ENCODE peak calls at places on chromosomes 7 and 10, in six cellular contexts. One of them, this sample, is unnamed.

GRCh38 chr10:22554481-22555182 is 159.7 kb downstream of the PIP4K2A start:
- DNase-seq in GM23248: peak; percentile 81
- DNase-seq in psoas muscle: peak; percentile 59
- DNase-seq in heart left ventricle: peak; percentile 63
- DNase-seq in tibial artery: peak; percentile 60
- DNase-seq in left ventricle myocardium inferior: peak; percentile 77
- DNase-seq in this sample: peak; percentile 58

GRCh38 chr10:3972460-3973366 is 187.7 kb upstream of the KLF6 start:
- DNase-seq in GM23248: peak; percentile 21
- DNase-seq in psoas muscle: no peak
- DNase-seq in heart left ventricle: no peak
- DNase-seq in tibial artery: no peak
- DNase-seq in left ventricle myocardium inferior: no peak
- DNase-seq in this sample: no peak

GRCh38 chr10:12337973-12338372 is 11.4 kb upstream of the CAMK1D start:
- DNase-seq in GM23248: no peak
- DNase-seq in psoas muscle: no peak
- DNase-seq in heart left ventricle: no peak
- DNase-seq in tibial artery: no peak
- DNase-seq in left ventricle myocardium inferior: no peak
- DNase-seq in this sample: no peak

GRCh38 chr10:89373916-89374711 is 3.7 kb upstream of the IFIT1B start:
- DNase-seq in GM23248: peak; percentile 95
- DNase-seq in psoas muscle: peak; percentile 75
- DNase-seq in heart left ventricle: peak; percentile 87
- DNase-seq in tibial artery: peak; percentile 96
- DNase-seq in left ventricle myocardium inferior: peak; percentile 69
- DNase-seq in this sample: no peak

GRCh38 chr7:146554568-146554967 is 438.0 kb downstream of the CNTNAP2 start:
- DNase-seq in GM23248: no peak
- DNase-seq in psoas muscle: no peak
- DNase-seq in heart left ventricle: no peak
- DNase-seq in tibial artery: no peak
- DNase-seq in left ventricle myocardium inferior: no peak
- DNase-seq in this sample: no peak

GRCh38 chr7:52271663-52272062 is 763.8 kb upstream of the POM121L12 start:
- DNase-seq in GM23248: no peak
- DNase-seq in psoas muscle: no peak
- DNase-seq in heart left ventricle: no peak
- DNase-seq in tibial artery: no peak
- DNase-seq in left ventricle myocardium inferior: no peak
- DNase-seq in this sample: no peak

GRCh38 chr10:105594301-105594700 is 953.2 kb downstream of the SORCS3 start:
- DNase-seq in GM23248: no peak
- DNase-seq in psoas muscle: no peak
- DNase-seq in heart left ventricle: no peak
- DNase-seq in tibial artery: no peak
- DNase-seq in left ventricle myocardium inferior: no peak
- DNase-seq in this sample: no peak

GRCh38 chr10:119849031-119849789 is 23.4 kb downstream of the MCMBP start:
- DNase-seq in GM23248: peak; percentile 39
- DNase-seq in psoas muscle: no peak
- DNase-seq in heart left ventricle: no peak
- DNase-seq in tibial artery: no peak
- DNase-seq in left ventricle myocardium inferior: no peak
- DNase-seq in this sample: no peak

GRCh38 chr7:38273286-38273995 is at the start of gene TARP:
- DNase-seq in GM23248: no peak
- DNase-seq in psoas muscle: no peak
- DNase-seq in heart left ventricle: no peak
- DNase-seq in tibial artery: no peak
- DNase-seq in left ventricle myocardium inferior: no peak
- DNase-seq in this sample: no peak

GRCh38 chr7:30920584-30921539 is 9.2 kb downstream of the AQP1 start:
- DNase-seq in GM23248: peak; percentile 75
- DNase-seq in psoas muscle: no peak
- DNase-seq in heart left ventricle: peak; percentile 79
- DNase-seq in tibial artery: peak; percentile 70
- DNase-seq in left ventricle myocardium inferior: peak; percentile 72
- DNase-seq in this sample: peak; percentile 23

GRCh38 chr10:11009471-11010308 is 8.0 kb upstream of the CELF2 start:
- DNase-seq in GM23248: peak; percentile 79
- DNase-seq in psoas muscle: no peak
- DNase-seq in heart left ventricle: no peak
- DNase-seq in tibial artery: no peak
- DNase-seq in left ventricle myocardium inferior: no peak
- DNase-seq in this sample: no peak

GRCh38 chr10:11197854-11198253 is 180.2 kb downstream of the CELF2 start:
- DNase-seq in GM23248: no peak
- DNase-seq in psoas muscle: no peak
- DNase-seq in heart left ventricle: no peak
- DNase-seq in tibial artery: no peak
- DNase-seq in left ventricle myocardium inferior: no peak
- DNase-seq in this sample: no peak

DNA sequence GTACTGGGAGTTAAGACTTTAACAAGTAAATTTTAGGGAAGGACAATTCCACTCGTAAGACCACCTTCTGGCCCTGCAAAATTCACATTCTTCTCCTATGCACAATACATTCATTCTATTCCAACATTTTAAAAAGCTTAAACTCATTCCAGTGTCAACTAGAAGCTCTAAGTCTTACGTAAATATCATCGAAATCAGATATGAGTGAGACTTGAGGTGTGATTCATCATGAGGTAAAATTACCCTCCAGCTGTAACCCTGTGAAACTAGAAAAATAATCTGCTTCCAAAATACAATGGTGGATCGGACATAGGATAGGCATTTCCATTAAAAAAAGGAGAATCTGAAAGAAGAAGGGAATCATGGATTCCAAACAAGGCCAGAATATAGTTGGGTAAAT is 370.3 kb downstream of the CDC14C start:
- DNase-seq in GM23248: peak; percentile 2
- DNase-seq in psoas muscle: no peak
- DNase-seq in heart left ventricle: no peak
- DNase-seq in tibial artery: no peak
- DNase-seq in left ventricle myocardium inferior: no peak
- DNase-seq in this sample: no peak
- H3K4me3 ChIP-seq in GM23248: no peak overlapping the region
- H3K4me3 ChIP-seq in psoas muscle: no peak overlapping the region
- H3K4me3 ChIP-seq in heart left ventricle: no peak overlapping the region
- H3K4me3 ChIP-seq in tibial artery: no peak overlapping the region
- H3K4me3 ChIP-seq in left ventricle myocardium inferior: no peak overlapping the region
- H3K4me3 ChIP-seq in this sample: no peak overlapping the region

GRCh38 chr7:47370461-47371042 is 211.4 kb downstream of the TNS3 start:
- DNase-seq in GM23248: no peak
- DNase-seq in psoas muscle: no peak
- DNase-seq in heart left ventricle: no peak
- DNase-seq in tibial artery: no peak
- DNase-seq in left ventricle myocardium inferior: no peak
- DNase-seq in this sample: no peak
- H3K4me1 ChIP-seq in GM23248: peaks cover 13% of the 10 kb centered on the region
- H3K4me1 ChIP-seq in psoas muscle: peaks cover 31% of the 10 kb centered on the region
- H3K4me1 ChIP-seq in heart left ventricle: peaks cover 25% of the 10 kb centered on the region
- H3K4me1 ChIP-seq in tibial artery: peaks cover 12% of the 10 kb centered on the region
- H3K4me1 ChIP-seq in left ventricle myocardium inferior: peaks cover 58% of the 10 kb centered on the region
- H3K4me1 ChIP-seq in this sample: peaks cover 24% of the 10 kb centered on the region

DNA sequence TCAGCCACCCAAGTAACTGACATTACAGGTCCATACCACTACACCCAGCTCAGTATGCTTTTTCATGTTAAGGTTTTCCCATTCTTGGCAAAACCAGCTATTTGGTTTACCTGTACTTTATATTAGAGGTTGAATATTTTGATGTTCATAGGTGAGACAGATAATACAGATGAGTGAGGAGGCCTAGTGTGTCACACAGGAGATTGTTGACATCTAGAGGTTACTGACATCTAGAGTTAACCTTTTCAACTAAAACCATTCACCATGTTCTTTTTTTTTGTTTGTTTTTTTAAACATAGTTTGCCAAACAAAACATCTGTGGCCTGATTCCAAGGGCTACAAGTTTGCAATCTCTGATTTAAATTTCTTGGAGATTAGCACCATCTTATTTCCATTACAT is 8.0 kb downstream of the GHITM start:
- DNase-seq in GM23248: no peak
- DNase-seq in psoas muscle: no peak
- DNase-seq in heart left ventricle: no peak
- DNase-seq in tibial artery: no peak
- DNase-seq in left ventricle myocardium inferior: no peak
- DNase-seq in this sample: no peak
- H3K36me3 ChIP-seq in GM23248: peaks cover 88% of the 10 kb centered on the region
- H3K36me3 ChIP-seq in psoas muscle: peaks cover 100% of the 10 kb centered on the region
- H3K36me3 ChIP-seq in heart left ventricle: peaks cover 100% of the 10 kb centered on the region
- H3K36me3 ChIP-seq in tibial artery: peaks cover 89% of the 10 kb centered on the region
- H3K36me3 ChIP-seq in left ventricle myocardium inferior: peaks cover 100% of the 10 kb centered on the region
- H3K36me3 ChIP-seq in this sample: peaks cover 36% of the 10 kb centered on the region

DNA sequence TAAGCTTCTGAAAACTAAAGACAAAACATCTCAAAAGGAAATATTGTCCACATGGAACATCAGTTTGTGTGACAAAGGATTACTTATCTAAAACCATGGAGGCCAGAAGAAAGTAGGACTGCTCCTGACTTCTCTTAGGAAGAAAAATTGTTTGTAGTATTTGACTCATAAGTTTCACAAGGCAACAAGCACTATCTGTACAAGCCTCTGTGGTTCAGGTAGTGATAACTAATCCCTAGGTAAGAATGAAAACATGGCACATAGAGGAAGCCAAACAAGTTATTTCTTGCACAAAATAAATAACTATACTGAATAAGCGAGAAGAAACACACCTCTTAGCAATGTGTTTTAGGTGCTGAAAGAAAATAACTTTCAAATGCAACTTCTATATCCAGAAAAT is 30.3 kb downstream of the TFPI2 start:
- DNase-seq in GM23248: no peak
- DNase-seq in psoas muscle: no peak
- DNase-seq in heart left ventricle: no peak
- DNase-seq in tibial artery: no peak
- DNase-seq in left ventricle myocardium inferior: no peak
- DNase-seq in this sample: no peak
- H3K4me3 ChIP-seq in GM23248: no peak overlapping the region
- H3K4me3 ChIP-seq in psoas muscle: no peak overlapping the region
- H3K4me3 ChIP-seq in heart left ventricle: no peak overlapping the region
- H3K4me3 ChIP-seq in tibial artery: no peak overlapping the region
- H3K4me3 ChIP-seq in left ventricle myocardium inferior: no peak overlapping the region
- H3K4me3 ChIP-seq in this sample: no peak overlapping the region

GRCh38 chr7:45001826-45002225 is 1.8 kb downstream of the CCM2 start:
- DNase-seq in GM23248: no peak
- DNase-seq in psoas muscle: no peak
- DNase-seq in heart left ventricle: no peak
- DNase-seq in tibial artery: no peak
- DNase-seq in left ventricle myocardium inferior: no peak
- DNase-seq in this sample: no peak
- H3K4me1 ChIP-seq in GM23248: peaks cover 11% of the 10 kb centered on the region
- H3K4me1 ChIP-seq in psoas muscle: peaks cover 24% of the 10 kb centered on the region
- H3K4me1 ChIP-seq in heart left ventricle: no peaks in the 10 kb centered on the region
- H3K4me1 ChIP-seq in tibial artery: peaks cover 16% of the 10 kb centered on the region
- H3K4me1 ChIP-seq in left ventricle myocardium inferior: peaks cover 44% of the 10 kb centered on the region
- H3K4me1 ChIP-seq in this sample: peaks cover 18% of the 10 kb centered on the region

DNA sequence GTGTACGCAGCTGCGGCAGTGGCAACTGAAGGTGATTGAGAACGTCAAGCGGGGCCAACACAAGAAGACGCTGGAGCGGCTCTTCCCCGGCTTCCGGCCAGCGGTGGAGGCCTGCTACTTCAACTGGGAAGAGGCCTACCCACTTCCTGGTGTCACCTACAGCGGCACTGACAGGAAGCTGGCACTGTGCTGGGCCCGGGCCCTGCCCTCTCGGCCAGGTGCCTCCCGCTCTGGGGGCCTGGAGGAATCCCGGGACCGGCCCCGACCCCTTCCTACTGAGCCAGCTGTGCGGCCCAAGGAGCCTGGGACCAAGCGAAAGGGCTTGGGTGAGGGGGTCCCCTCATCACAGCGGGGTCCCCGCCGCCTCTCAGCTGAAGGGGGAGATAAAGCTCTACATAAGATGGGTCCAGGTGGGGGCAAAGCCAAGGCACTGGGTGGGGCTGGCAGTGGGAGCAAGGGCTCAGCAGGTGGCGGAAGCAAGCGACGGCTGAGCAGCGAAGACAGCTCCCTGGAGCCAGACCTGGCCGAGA is 6.5 kb downstream of the ZSWIM8 start:
- DNase-seq in GM23248: no peak
- DNase-seq in psoas muscle: no peak
- DNase-seq in heart left ventricle: no peak
- DNase-seq in tibial artery: no peak
- DNase-seq in left ventricle myocardium inferior: no peak
- DNase-seq in this sample: no peak
- H3K36me3 ChIP-seq in GM23248: peaks cover 43% of the 10 kb centered on the region
- H3K36me3 ChIP-seq in psoas muscle: peaks cover 90% of the 10 kb centered on the region
- H3K36me3 ChIP-seq in heart left ventricle: peaks cover 81% of the 10 kb centered on the region
- H3K36me3 ChIP-seq in tibial artery: peaks cover 82% of the 10 kb centered on the region
- H3K36me3 ChIP-seq in left ventricle myocardium inferior: peaks cover 80% of the 10 kb centered on the region
- H3K36me3 ChIP-seq in this sample: peaks cover 12% of the 10 kb centered on the region

GRCh38 chr7:74027683-74028320 is at the start of gene ELN:
- DNase-seq in GM23248: peak; percentile 62
- DNase-seq in psoas muscle: peak; percentile 87
- DNase-seq in heart left ventricle: peak; percentile 87
- DNase-seq in tibial artery: peak; percentile 94
- DNase-seq in left ventricle myocardium inferior: peak; percentile 89
- DNase-seq in this sample: peak; percentile 72
- H3K4me3 ChIP-seq in GM23248: peak within 1 kb of the TSS; percentile 70
- H3K4me3 ChIP-seq in psoas muscle: peak within 1 kb of the TSS; percentile 58
- H3K4me3 ChIP-seq in heart left ventricle: peak within 1 kb of the TSS; percentile 77
- H3K4me3 ChIP-seq in tibial artery: peak within 1 kb of the TSS; percentile 93
- H3K4me3 ChIP-seq in left ventricle myocardium inferior: peak within 1 kb of the TSS; percentile 74
- H3K4me3 ChIP-seq in this sample: no peak within 1 kb of the TSS

DNA sequence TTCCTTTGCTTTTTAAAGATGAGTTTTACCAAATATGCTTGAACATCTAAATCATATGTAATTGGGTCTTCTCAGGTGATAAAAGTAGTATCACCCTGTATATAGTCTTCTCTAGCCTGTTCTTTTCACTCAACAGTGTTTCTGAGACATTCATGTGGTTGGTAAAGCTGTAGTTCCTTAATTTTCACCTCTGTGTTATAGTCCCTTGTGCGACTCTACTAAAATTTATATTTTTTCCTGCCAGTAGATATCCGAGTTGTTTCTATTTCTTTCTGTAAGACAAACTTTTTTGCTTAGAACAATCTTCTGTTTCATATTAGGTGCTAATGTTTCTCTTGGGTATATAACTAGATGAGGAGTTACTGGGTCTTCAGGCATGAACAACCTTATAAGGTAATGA is 35.6 kb downstream of the SYPL1 start:
- DNase-seq in GM23248: no peak
- DNase-seq in psoas muscle: no peak
- DNase-seq in heart left ventricle: no peak
- DNase-seq in tibial artery: no peak
- DNase-seq in left ventricle myocardium inferior: no peak
- DNase-seq in this sample: no peak
- H3K4me1 ChIP-seq in GM23248: no peaks in the 10 kb centered on the region
- H3K4me1 ChIP-seq in psoas muscle: peaks cover 9% of the 10 kb centered on the region
- H3K4me1 ChIP-seq in heart left ventricle: peaks cover 15% of the 10 kb centered on the region
- H3K4me1 ChIP-seq in tibial artery: peaks cover 10% of the 10 kb centered on the region
- H3K4me1 ChIP-seq in left ventricle myocardium inferior: peaks cover 85% of the 10 kb centered on the region
- H3K4me1 ChIP-seq in this sample: peaks cover 13% of the 10 kb centered on the region